ENCODE peak calls at places on chromosomes 2 and 18, in nine cellular contexts. Z is WERI-Rb-1, A is IMR-90, T is choroid plexus epithelial cell, V is cardiac fibroblast, Y is left ventricle myocardium inferior, J is heart left ventricle, K is AG09309, R is bronchial epithelial cell. S is an unnamed sample.

GRCh38 chr2:129777757-129778607 is 201.5 kb upstream of the RAB6C start:
- DNase-seq in Z (no peak), A (no peak), T (no peak), V (no peak), Y (no peak), J (no peak), K (no peak), R (no peak), S (no peak)

GRCh38 chr18:62258606-62259005 is 66.5 kb upstream of the TNFRSF11A start:
- DNase-seq in Z (no peak), A (no peak), T (no peak), V (no peak), Y (no peak), J (no peak), K (no peak), R (no peak), S (no peak)

GRCh38 chr18:35278969-35279368 is 11.1 kb downstream of the ZSCAN30 start:
- DNase-seq in Z (no peak), A (no peak), T (no peak), V (no peak), Y (no peak), J (no peak), K (no peak), R (no peak), S (no peak)

GRCh38 chr2:1754461-1755170 is 10.3 kb upstream of the PXDN start:
- DNase-seq in Z (no peak), A (no peak), T (no peak), V (no peak), Y (no peak), J (no peak), K (no peak), R (no peak), S (no peak)

GRCh38 chr2:117818921-117819320 is 4.4 kb downstream of the DDX18 start:
- DNase-seq in Z (no peak), A (no peak), T (no peak), V (no peak), Y (no peak), J (no peak), K (no peak), R (no peak), S (no peak)

GRCh38 chr2:235268535-235268934 is 225.3 kb upstream of the AGAP1 start:
- DNase-seq in Z (no peak), A (peak; percentile 67), T (peak; percentile 81), V (peak; percentile 79), Y (no peak), J (no peak), K (no peak), R (peak; percentile 10), S (peak; percentile 28)

GRCh38 chr18:9648431-9649163 is 34.2 kb upstream of the PPP4R1 start:
- DNase-seq in Z (no peak), A (no peak), T (no peak), V (no peak), Y (no peak), J (no peak), K (no peak), R (peak; percentile 98), S (no peak)

GRCh38 chr2:98550165-98550564 is 58.1 kb downstream of the COA5 start:
- DNase-seq in Z (no peak), A (no peak), T (no peak), V (no peak), Y (no peak), J (peak; percentile 3), K (no peak), R (no peak), S (no peak)

GRCh38 chr18:58525928-58526424 is 102.9 kb downstream of the ALPK2 start:
- DNase-seq in Z (no peak), A (no peak), T (no peak), V (no peak), Y (no peak), J (no peak), K (no peak), R (no peak), S (no peak)

GRCh38 chr2:31384351-31384750 is 30.2 kb downstream of the XDH start:
- DNase-seq in Z (no peak), A (peak; percentile 96), T (peak; percentile 90), V (peak; percentile 95), Y (no peak), J (peak; percentile 15), K (peak; percentile 84), R (peak; percentile 90), S (peak; percentile 95)

GRCh38 chr18:1846640-1847039 is 724.7 kb downstream of the METTL4 start:
- DNase-seq in Z (no peak), A (no peak), T (peak; percentile 24), V (peak; percentile 3), Y (no peak), J (no peak), K (no peak), R (peak; percentile 2), S (no peak)

GRCh38 chr2:8487461-8487932 is 194.4 kb upstream of the ID2 start:
- DNase-seq in Z (no peak), A (no peak), T (no peak), V (no peak), Y (no peak), J (no peak), K (no peak), R (peak; percentile 17), S (no peak)

GRCh38 chr18:49563130-49563540 is 1.3 kb downstream of the LIPG start:
- DNase-seq in Z (no peak), A (no peak), T (peak; percentile 50), V (peak; percentile 43), Y (no peak), J (no peak), K (no peak), R (peak; percentile 92), S (peak; percentile 26)

DNA sequence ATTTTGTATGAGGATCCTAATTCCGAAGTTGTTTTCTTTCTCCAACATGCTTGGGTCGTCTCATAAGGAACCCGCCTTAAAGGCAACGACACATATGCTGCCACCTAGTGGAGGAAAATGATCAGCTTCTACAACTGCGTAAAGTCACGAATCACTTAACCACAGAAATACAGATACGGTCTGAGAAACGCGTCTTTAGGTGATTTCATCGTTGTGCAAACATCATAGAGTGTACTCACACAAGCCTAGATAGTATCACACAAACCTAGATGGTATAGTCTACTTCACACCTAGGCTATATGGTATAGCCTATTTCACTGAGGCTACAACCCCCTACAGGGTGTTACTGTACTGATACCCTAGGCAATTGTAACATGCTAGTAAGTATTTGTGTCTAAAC is 13.1 kb downstream of the GNLY start:
- DNase-seq in Z (peak; percentile 62), A (peak; percentile 94), T (peak; percentile 97), V (peak; percentile 96), Y (no peak), J (peak; percentile 72), K (peak; percentile 70), R (peak; percentile 98), S (peak; percentile 94)
- TF ChIP-seq CTCF in Z (peak; percentile 79), A (peak; percentile 92), T (peak; percentile 87), V (peak; percentile 84), Y (peak; percentile 88), J (peak; percentile 91), K (peak; percentile 83), R (peak; percentile 72), S (peak; percentile 93)

GRCh38 chr2:237297421-237298155 is 116.4 kb downstream of the COL6A3 start:
- DNase-seq in Z (no peak), A (peak; percentile 26), T (peak; percentile 70), V (peak; percentile 16), Y (no peak), J (no peak), K (no peak), R (no peak), S (peak; percentile 51)

GRCh38 chr2:237299897-237300296 is 114.1 kb downstream of the COL6A3 start:
- DNase-seq in Z (peak; percentile 24), A (peak; percentile 99), T (peak; percentile 96), V (peak; percentile 97), Y (no peak), J (no peak), K (peak; percentile 99), R (peak; percentile 98), S (peak; percentile 99)

GRCh38 chr2:237300755-237301154 is 113.2 kb downstream of the COL6A3 start:
- DNase-seq in Z (peak; percentile 10), A (no peak), T (no peak), V (no peak), Y (no peak), J (no peak), K (no peak), R (peak; percentile 39), S (no peak)

GRCh38 chr2:237296756-237297155 is 117.2 kb downstream of the COL6A3 start:
- DNase-seq in Z (no peak), A (peak; percentile 62), T (peak; percentile 61), V (peak; percentile 53), Y (no peak), J (no peak), K (no peak), R (no peak), S (peak; percentile 84)

DNA sequence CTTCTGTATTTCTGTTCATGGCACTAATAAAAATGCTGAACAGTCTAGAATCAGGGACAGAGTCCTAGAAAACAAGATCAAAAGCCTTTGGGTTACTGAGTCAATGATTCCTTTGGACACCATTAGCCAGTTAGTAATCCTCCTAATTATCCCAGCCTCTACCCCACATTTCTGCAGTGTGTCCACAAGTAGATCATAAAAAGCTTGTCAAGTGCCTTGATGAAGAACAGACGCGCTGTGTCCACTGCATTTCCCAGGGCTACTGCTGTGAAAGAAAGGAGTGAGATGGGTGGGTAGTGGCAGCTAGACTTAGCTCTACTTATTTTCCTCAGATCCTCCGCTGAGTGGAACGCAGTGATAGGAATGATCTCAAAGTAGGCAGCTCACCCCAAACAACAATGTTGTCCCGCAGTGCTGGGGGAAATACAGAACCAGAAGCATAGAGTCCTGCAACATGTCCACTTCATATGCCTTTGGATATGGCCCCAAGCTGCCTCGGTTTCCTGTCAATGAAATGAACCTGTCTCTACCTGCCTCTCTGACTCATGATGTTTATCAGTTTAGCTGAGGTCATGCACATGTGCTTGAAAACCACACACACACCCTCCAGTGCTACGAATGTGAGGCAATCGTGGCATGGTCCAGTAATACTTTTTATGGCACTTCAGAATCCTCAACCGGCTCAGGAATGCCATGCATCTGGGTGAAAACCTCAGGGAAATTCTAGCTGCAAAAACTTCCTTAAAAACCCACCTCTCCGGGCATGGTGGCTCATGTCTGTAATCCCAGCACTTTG is 115.4 kb downstream of the COL6A3 start:
- DNase-seq in Z (no peak), A (peak; percentile 58), T (peak; percentile 77), V (peak; percentile 49), Y (no peak), J (no peak), K (peak; percentile 94), R (peak; percentile 100), S (peak; percentile 80)
- H3K4me3 ChIP-seq in Z (no peak overlapping the region), A (no peak overlapping the region), T (no peak overlapping the region), V (no peak overlapping the region), Y (no peak overlapping the region), J (no peak overlapping the region), K (no peak overlapping the region), R (no peak overlapping the region), S (no peak overlapping the region)

GRCh38 chr2:224359569-224359968 is 42.3 kb downstream of the FAM124B start:
- DNase-seq in Z (peak; percentile 78), A (no peak), T (peak; percentile 22), V (peak; percentile 9), Y (no peak), J (no peak), K (no peak), R (no peak), S (no peak)
- TF ChIP-seq CTCF in Z (peak; percentile 71), A (peak; percentile 36), T (peak; percentile 53), V (peak; percentile 44), Y (peak; percentile 25), J (no peak), K (peak; percentile 35), R (peak; percentile 14), S (peak; percentile 41)

DNA sequence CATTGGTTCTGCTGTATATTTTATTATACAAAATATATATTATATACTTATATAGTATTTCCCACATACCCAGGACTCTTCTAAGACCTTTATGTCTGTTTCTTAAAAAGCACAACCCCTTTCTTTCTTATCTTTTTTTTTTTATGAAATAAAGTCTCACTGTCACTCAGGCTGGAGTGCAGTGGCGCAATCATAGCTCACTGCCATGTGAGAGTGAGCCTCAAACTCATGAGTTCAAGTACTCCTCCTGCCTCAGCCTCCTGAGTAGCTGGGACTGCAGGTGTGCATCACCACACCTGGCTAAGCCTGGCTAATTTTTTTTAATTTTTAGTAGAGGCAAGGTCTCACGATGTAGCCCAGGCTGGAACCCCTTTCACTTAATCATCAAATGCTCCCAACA is 72.3 kb downstream of the CLHC1 start:
- DNase-seq in Z (no peak), A (no peak), T (no peak), V (no peak), Y (no peak), J (no peak), K (no peak), R (no peak), S (no peak)
- H3K4me3 ChIP-seq in Z (no peak overlapping the region), A (no peak overlapping the region), T (no peak overlapping the region), V (no peak overlapping the region), Y (no peak overlapping the region), J (no peak overlapping the region), K (no peak overlapping the region), R (no peak overlapping the region), S (no peak overlapping the region)

S was measured in fibroblast of mammary gland.